ENCODE peak calls at places on chromosomes 16 and 17, in nine cellular contexts. D is NCI-H2081; O is AG10803; L is effector CD4-positive, alpha-beta T cell; A is BJ; X is aorta; V is HFFc6; I is hypothalamus; Q is GM12878. F is an unnamed sample.

GRCh38 chr16:85151603-85152413 is 39.5 kb upstream of the CIBAR2 start:
- DNase-seq in D (peak), O (peak), L (no peak), A (peak), X (peak), V (peak), I (peak), Q (no peak), F (no peak)

GRCh38 chr17:52027620-52028019 is 130.9 kb downstream of the CA10 start:
- DNase-seq in D (no peak), O (peak), L (no peak), A (peak), X (no peak), V (peak), I (no peak), Q (no peak), F (no peak)

GRCh38 chr16:74759564-74759963 is 15.1 kb downstream of the FA2H start:
- DNase-seq in D (no peak), O (no peak), L (no peak), A (no peak), X (no peak), V (no peak), I (no peak), Q (no peak), F (no peak)

GRCh38 chr17:75549246-75550138 is 24.0 kb downstream of the LLGL2 start:
- DNase-seq in D (peak), O (no peak), L (no peak), A (no peak), X (no peak), V (no peak), I (no peak), Q (no peak), F (no peak)

GRCh38 chr16:13708361-13708760 is 211.6 kb upstream of the ERCC4 start:
- DNase-seq in D (no peak), O (no peak), L (no peak), A (no peak), X (no peak), V (no peak), I (no peak), Q (no peak), F (no peak)

GRCh38 chr16:1105888-1106620 is 10.0 kb upstream of the C1QTNF8 start:
- DNase-seq in D (no peak), O (peak), L (peak), A (no peak), X (peak), V (peak), I (peak), Q (no peak), F (no peak)

GRCh38 chr16:23286131-23286532 is 16.0 kb upstream of the SCNN1B start:
- DNase-seq in D (no peak), O (peak), L (no peak), A (peak), X (no peak), V (peak), I (no peak), Q (no peak), F (no peak)

GRCh38 chr17:74555427-74555826 is 9.5 kb upstream of the CD300C start:
- DNase-seq in D (no peak), O (no peak), L (no peak), A (no peak), X (no peak), V (no peak), I (no peak), Q (no peak), F (no peak)

GRCh38 chr16:78596348-78596995 is 497.0 kb downstream of the WWOX start:
- DNase-seq in D (no peak), O (no peak), L (no peak), A (no peak), X (no peak), V (no peak), I (no peak), Q (no peak), F (no peak)

GRCh38 chr17:63476857-63477470 is at the start of gene ACE:
- DNase-seq in D (peak), O (no peak), L (no peak), A (no peak), X (no peak), V (no peak), I (no peak), Q (no peak), F (no peak)

GRCh38 chr17:81135503-81136283 is 29.6 kb upstream of the PVALEF start:
- DNase-seq in D (peak), O (no peak), L (no peak), A (no peak), X (no peak), V (no peak), I (peak), Q (no peak), F (no peak)

GRCh38 chr17:40516581-40517285 is 15.3 kb upstream of the TNS4 start:
- DNase-seq in D (no peak), O (peak), L (peak), A (no peak), X (no peak), V (no peak), I (no peak), Q (peak), F (no peak)

GRCh38 chr16:27774779-27775178 is 224.8 kb downstream of the KATNIP start:
- DNase-seq in D (no peak), O (no peak), L (no peak), A (no peak), X (no peak), V (no peak), I (no peak), Q (no peak), F (no peak)

GRCh38 chr17:13544292-13544691 is 57.4 kb downstream of the HS3ST3A1 start:
- DNase-seq in D (no peak), O (peak), L (no peak), A (peak), X (peak), V (peak), I (no peak), Q (no peak), F (no peak)

GRCh38 chr16:57988929-57989328 is 11.5 kb downstream of the ZNF319 start:
- DNase-seq in D (no peak), O (no peak), L (no peak), A (no peak), X (no peak), V (no peak), I (peak), Q (no peak), F (no peak)

GRCh38 chr16:3170440-3171180 is 17.4 kb upstream of the OR1F1 start:
- DNase-seq in D (no peak), O (no peak), L (no peak), A (no peak), X (no peak), V (no peak), I (no peak), Q (no peak), F (no peak)

GRCh38 chr17:6524520-6524919 is 31.8 kb downstream of the PITPNM3 start:
- DNase-seq in D (no peak), O (no peak), L (no peak), A (no peak), X (no peak), V (no peak), I (no peak), Q (no peak), F (no peak)

GRCh38 chr16:67538666-67539101 is 10.1 kb downstream of the RIPOR1 start:
- DNase-seq in D (no peak), O (peak), L (no peak), A (no peak), X (no peak), V (no peak), I (no peak), Q (no peak), F (no peak)